ENCODE peak calls at places on chromosomes 2 and 18, in ten cellular contexts. C is neuronal stem cell; O is sigmoid colon; B is colonic mucosa; K is effector memory CD4-positive, alpha-beta T cell; P is PC-9; D is kidney; Q is CD4-positive, CD25-positive, alpha-beta regulatory T cell; N is RWPE2; T is upper lobe of right lung. L is an unnamed sample.

GRCh38 chr2:138827426-138828054 is 47.4 kb upstream of the NXPH2 start:
- DNase-seq in C (peak; percentile 69), O (no peak), B (no peak), K (no peak), P (peak; percentile 15), D (no peak), Q (no peak), N (no peak), T (no peak), L (peak; percentile 61)

GRCh38 chr2:130720036-130720435 is 8.8 kb upstream of the GPR148 start:
- DNase-seq in C (no peak), O (no peak), B (no peak), K (no peak), P (no peak), D (no peak), Q (no peak), N (no peak), T (no peak), L (no peak)

GRCh38 chr2:207066166-207066565 is 99.6 kb downstream of the KLF7 start:
- DNase-seq in C (no peak), O (no peak), B (no peak), K (no peak), P (no peak), D (no peak), Q (no peak), N (no peak), T (no peak), L (no peak)

GRCh38 chr2:178484245-178485041 is 4.2 kb downstream of the PLEKHA3 start:
- DNase-seq in C (no peak), O (peak; percentile 61), B (peak; percentile 33), K (no peak), P (no peak), D (no peak), Q (no peak), N (no peak), T (no peak), L (peak; percentile 39)

GRCh38 chr2:143171817-143172216 is 42.6 kb downstream of the ARHGAP15 start:
- DNase-seq in C (peak; percentile 17), O (no peak), B (no peak), K (no peak), P (no peak), D (no peak), Q (no peak), N (no peak), T (no peak), L (no peak)

GRCh38 chr18:35376393-35376741 is 770 bp downstream of the ZNF396 start:
- DNase-seq in C (no peak), O (no peak), B (peak; percentile 25), K (peak; percentile 5), P (no peak), D (peak; percentile 80), Q (no peak), N (no peak), T (peak; percentile 73), L (no peak)

GRCh38 chr2:32532961-32533360 is 94.9 kb upstream of the TTC27 start:
- DNase-seq in C (no peak), O (no peak), B (no peak), K (no peak), P (no peak), D (no peak), Q (no peak), N (no peak), T (no peak), L (no peak)

GRCh38 chr2:164933751-164934189 is 21.6 kb downstream of the SLC38A11 start:
- DNase-seq in C (no peak), O (no peak), B (no peak), K (no peak), P (no peak), D (no peak), Q (no peak), N (no peak), T (no peak), L (no peak)

GRCh38 chr2:55718165-55719008 is 24.7 kb upstream of the PNPT1 start:
- DNase-seq in C (peak; percentile 74), O (no peak), B (peak; percentile 76), K (no peak), P (peak; percentile 53), D (no peak), Q (no peak), N (no peak), T (no peak), L (peak; percentile 40)

GRCh38 chr18:24333116-24333515 is 64.5 kb downstream of the OSBPL1A start:
- DNase-seq in C (no peak), O (no peak), B (no peak), K (no peak), P (no peak), D (no peak), Q (no peak), N (no peak), T (no peak), L (no peak)

GRCh38 chr18:79465392-79465991 is 69.8 kb downstream of the NFATC1 start:
- DNase-seq in C (peak; percentile 9), O (no peak), B (no peak), K (no peak), P (no peak), D (peak; percentile 80), Q (no peak), N (no peak), T (no peak), L (no peak)

GRCh38 chr2:238090887-238091286 is 9.3 kb upstream of the ESPNL start:
- DNase-seq in C (no peak), O (no peak), B (no peak), K (no peak), P (no peak), D (no peak), Q (no peak), N (peak; percentile 19), T (peak; percentile 26), L (no peak)

GRCh38 chr2:195118276-195118675 is 538.8 kb upstream of the SLC39A10 start:
- DNase-seq in C (no peak), O (no peak), B (no peak), K (no peak), P (no peak), D (no peak), Q (no peak), N (no peak), T (no peak), L (no peak)

DNA sequence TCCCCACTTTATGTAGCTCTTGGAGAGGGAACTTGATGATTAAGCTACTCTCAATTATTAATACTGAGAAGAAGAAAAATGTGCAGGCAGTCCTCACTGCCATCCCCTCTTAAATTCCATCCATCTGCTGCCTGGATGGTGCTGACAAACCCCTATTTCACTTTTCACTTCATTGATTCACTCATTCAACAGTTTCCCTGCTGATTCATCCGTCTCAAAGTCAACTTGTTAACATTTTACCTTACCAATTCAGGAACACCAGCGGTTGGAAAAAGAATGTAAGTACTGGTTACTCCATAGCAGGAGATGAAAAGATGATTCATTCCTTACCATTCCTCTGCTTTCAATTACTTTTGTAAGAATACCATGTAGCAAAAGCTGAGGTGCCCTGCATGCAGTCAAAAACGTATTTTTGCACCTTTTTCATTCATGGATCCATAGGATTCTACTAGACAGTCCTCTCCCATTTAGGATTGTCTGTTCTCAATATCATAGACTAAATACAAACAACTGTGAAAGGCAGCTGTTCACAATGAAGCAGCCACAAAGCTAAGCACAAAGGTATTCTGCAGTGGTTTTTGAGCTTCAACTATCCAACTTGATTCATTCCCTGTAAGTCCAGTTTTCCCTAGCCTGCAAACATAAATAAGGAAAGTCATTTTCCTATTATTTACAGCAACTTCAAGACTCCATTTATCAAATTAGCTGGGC is 262.0 kb downstream of the MREG start:
- DNase-seq in C (no peak), O (no peak), B (no peak), K (no peak), P (no peak), D (no peak), Q (no peak), N (no peak), T (no peak), L (peak; percentile 98)
- H3K4me1 ChIP-seq in C (peaks cover 8% of the 10 kb centered on the region), O (peaks cover 66% of the 10 kb centered on the region), B (no peaks in the 10 kb centered on the region), K (no peaks in the 10 kb centered on the region), P (peaks cover 27% of the 10 kb centered on the region), D (no peaks in the 10 kb centered on the region), Q (no peaks in the 10 kb centered on the region), N (peaks cover 7% of the 10 kb centered on the region), T (peaks cover 8% of the 10 kb centered on the region), L (peaks cover 38% of the 10 kb centered on the region)

DNA sequence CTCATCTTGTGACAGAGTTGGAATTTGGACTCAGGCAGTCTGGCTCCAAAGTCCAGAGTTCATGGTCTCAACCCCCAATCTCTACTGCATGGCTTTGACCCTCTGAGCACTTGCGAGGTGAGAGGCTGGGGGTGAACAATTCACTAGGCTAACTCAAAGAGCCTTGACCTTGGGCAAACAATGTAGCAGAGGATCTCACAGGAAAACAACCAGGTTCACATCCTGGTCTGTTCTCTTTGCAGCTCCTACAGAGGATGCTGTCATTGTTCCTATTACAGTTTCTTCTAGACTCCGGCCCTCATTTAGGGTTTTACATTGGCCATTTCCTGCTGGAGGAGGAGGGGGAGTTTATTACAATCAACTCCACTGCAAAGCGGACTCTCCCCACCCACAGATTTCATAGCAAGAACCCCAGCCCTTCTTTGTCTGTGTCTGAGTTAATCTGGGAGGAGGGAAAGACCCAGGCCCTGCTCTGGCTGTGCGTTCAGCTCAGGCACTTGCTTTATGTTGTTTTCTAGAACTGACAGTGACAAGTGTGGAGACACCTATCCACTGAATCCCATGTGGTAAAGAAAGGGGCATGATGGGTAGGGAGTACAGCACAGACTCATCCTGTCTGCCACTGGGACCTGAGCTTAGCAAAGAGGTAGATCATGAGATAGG is 101.6 kb downstream of the LBH start:
- DNase-seq in C (no peak), O (no peak), B (no peak), K (no peak), P (no peak), D (no peak), Q (no peak), N (no peak), T (no peak), L (no peak)
- H3K4me1 ChIP-seq in C (peaks cover 9% of the 10 kb centered on the region), O (peaks cover 6% of the 10 kb centered on the region), B (peaks cover 4% of the 10 kb centered on the region), K (peaks cover 55% of the 10 kb centered on the region), P (no peaks in the 10 kb centered on the region), D (peaks cover 9% of the 10 kb centered on the region), Q (peaks cover 55% of the 10 kb centered on the region), N (no peaks in the 10 kb centered on the region), T (peaks cover 19% of the 10 kb centered on the region), L (no peaks in the 10 kb centered on the region)

DNA sequence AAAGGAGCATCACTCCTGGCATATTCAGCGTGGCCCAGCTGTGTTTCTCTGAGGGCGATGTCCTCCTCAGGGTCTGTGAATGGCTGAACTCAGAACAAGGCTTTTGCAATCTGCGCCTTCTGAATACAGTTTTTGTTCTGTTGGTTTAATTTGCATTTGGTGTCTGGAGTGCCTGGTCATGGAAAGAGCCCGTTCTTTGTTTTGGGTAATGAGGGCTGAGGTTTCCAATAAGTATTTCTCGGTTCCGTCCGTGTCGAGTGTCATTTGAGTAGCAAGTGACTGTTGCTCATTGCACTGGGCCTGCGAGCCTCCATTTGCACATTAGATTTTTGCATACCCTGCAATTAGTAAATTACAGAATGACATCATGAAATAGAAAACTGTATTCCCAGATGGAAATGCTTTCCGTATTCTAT is 57.3 kb downstream of the NEDD4L start:
- DNase-seq in C (no peak), O (no peak), B (no peak), K (no peak), P (no peak), D (no peak), Q (no peak), N (no peak), T (no peak), L (no peak)
- H3K4me1 ChIP-seq in C (peaks cover 8% of the 10 kb centered on the region), O (no peaks in the 10 kb centered on the region), B (peaks cover 9% of the 10 kb centered on the region), K (no peaks in the 10 kb centered on the region), P (peaks cover 21% of the 10 kb centered on the region), D (peaks cover 8% of the 10 kb centered on the region), Q (no peaks in the 10 kb centered on the region), N (no peaks in the 10 kb centered on the region), T (peaks cover 11% of the 10 kb centered on the region), L (peaks cover 10% of the 10 kb centered on the region)

GRCh38 chr18:23137093-23137640 is 1.9 kb downstream of the CABLES1 start:
- DNase-seq in C (peak; percentile 21), O (no peak), B (no peak), K (no peak), P (peak; percentile 22), D (no peak), Q (no peak), N (no peak), T (no peak), L (peak; percentile 28)
- H3K4me1 ChIP-seq in C (peaks cover 11% of the 10 kb centered on the region), O (peaks cover 30% of the 10 kb centered on the region), B (peaks cover 21% of the 10 kb centered on the region), K (peaks cover 17% of the 10 kb centered on the region), P (peaks cover 42% of the 10 kb centered on the region), D (peaks cover 48% of the 10 kb centered on the region), Q (peaks cover 24% of the 10 kb centered on the region), N (peaks cover 15% of the 10 kb centered on the region), T (peaks cover 25% of the 10 kb centered on the region), L (peaks cover 31% of the 10 kb centered on the region)

L was measured in astrocyte.